ENCODE peak calls at places on chromosomes 11 and 22, in four cellular contexts. F, B, I and M are unnamed samples. For H3K36me3, the result is how much of the 10 kb centered on the place peaks cover.

GRCh38 chr11:69844396-69844795 is 25.2 kb upstream of the FGF3 start:
- DNase-seq in F (no peak), B (no peak), I (no peak), M (no peak)

GRCh38 chr22:27494821-27495220 is 306.7 kb downstream of the MN1 start:
- DNase-seq in F (no peak), B (no peak), I (no peak), M (peak)

GRCh38 chr11:117498791-117499190 is 171.1 kb downstream of the CEP164 start:
- DNase-seq in F (no peak), B (no peak), I (no peak), M (no peak)

GRCh38 chr11:78768947-78769346 is 194.3 kb upstream of the NARS2 start:
- DNase-seq in F (no peak), B (peak), I (no peak), M (no peak)

GRCh38 chr11:85316967-85317366 is 310.2 kb downstream of the DLG2 start:
- DNase-seq in F (no peak), B (no peak), I (no peak), M (no peak)

GRCh38 chr11:15688351-15688792 is 573.6 kb downstream of the INSC start:
- DNase-seq in F (no peak), B (peak), I (peak), M (no peak)

GRCh38 chr22:47132428-47132825 is 370.0 kb downstream of the TBC1D22A start:
- DNase-seq in F (no peak), B (no peak), I (no peak), M (no peak)

GRCh38 chr11:44403587-44404322 is 93.8 kb upstream of the ALX4 start:
- DNase-seq in F (no peak), B (no peak), I (no peak), M (no peak)

GRCh38 chr11:68904458-68904847 is 762 bp downstream of the IGHMBP2 start:
- DNase-seq in F (peak), B (no peak), I (no peak), M (peak)

GRCh38 chr11:125055107-125055715 is 7.9 kb upstream of the SLC37A2 start:
- DNase-seq in F (no peak), B (no peak), I (no peak), M (no peak)

GRCh38 chr11:102806296-102806695 is 8.3 kb upstream of the MMP1 start:
- DNase-seq in F (no peak), B (peak), I (no peak), M (no peak)

GRCh38 chr11:12642040-12642439 is 32.2 kb upstream of the TEAD1 start:
- DNase-seq in F (no peak), B (peak), I (peak), M (no peak)

GRCh38 chr11:67252831-67253239 is 13.4 kb upstream of the GRK2 start:
- DNase-seq in F (no peak), B (peak), I (peak), M (no peak)

GRCh38 chr11:121762820-121763219 is 310.1 kb upstream of the SORL1-AS1 start:
- DNase-seq in F (no peak), B (peak), I (no peak), M (no peak)

GRCh38 chr11:17379383-17380180 is 8.9 kb downstream of the KCNJ11 start:
- DNase-seq in F (no peak), B (no peak), I (no peak), M (no peak)

GRCh38 chr22:35630387-35630793 is 13.3 kb upstream of the MB start:
- DNase-seq in F (peak), B (peak), I (peak), M (no peak)

GRCh38 chr11:58562375-58562800 is 13.3 kb downstream of the LPXN start:
- DNase-seq in F (no peak), B (no peak), I (no peak), M (no peak)

GRCh38 chr22:46043816-46044717 is 67.1 kb upstream of the WNT7B start:
- DNase-seq in F (no peak), B (no peak), I (no peak), M (no peak)

GRCh38 chr22:44403930-44404329 is 91.2 kb upstream of the SHISAL1 start:
- DNase-seq in F (no peak), B (no peak), I (no peak), M (no peak)

GRCh38 chr22:49503321-49503720 is 324.4 kb downstream of the BRD1 start:
- DNase-seq in F (no peak), B (no peak), I (no peak), M (no peak)

GRCh38 chr11:65546217-65546958 is 11.8 kb downstream of the LTBP3 start:
- DNase-seq in F (peak), B (no peak), I (peak), M (peak)

GRCh38 chr11:68727783-68728182 is 23.5 kb downstream of the TESMIN start:
- DNase-seq in F (no peak), B (peak), I (no peak), M (no peak)

GRCh38 chr11:9765320-9766101 is 101.6 kb downstream of the SWAP70 start:
- DNase-seq in F (no peak), B (peak), I (peak), M (no peak)

GRCh38 chr11:126163074-126163700 is 48.3 kb downstream of the RPUSD4 start:
- DNase-seq in F (no peak), B (peak), I (peak), M (peak)

GRCh38 chr11:118572914-118573550 is 823 bp downstream of the ARCN1 start:
- DNase-seq in F (peak), B (peak), I (peak), M (peak)

GRCh38 chr11:128318856-128319474 is 268.4 kb downstream of the ETS1 start:
- DNase-seq in F (no peak), B (peak), I (no peak), M (no peak)
- H3K36me3 ChIP-seq in F (under half), B (under half), I (under half), M (under half)

DNA sequence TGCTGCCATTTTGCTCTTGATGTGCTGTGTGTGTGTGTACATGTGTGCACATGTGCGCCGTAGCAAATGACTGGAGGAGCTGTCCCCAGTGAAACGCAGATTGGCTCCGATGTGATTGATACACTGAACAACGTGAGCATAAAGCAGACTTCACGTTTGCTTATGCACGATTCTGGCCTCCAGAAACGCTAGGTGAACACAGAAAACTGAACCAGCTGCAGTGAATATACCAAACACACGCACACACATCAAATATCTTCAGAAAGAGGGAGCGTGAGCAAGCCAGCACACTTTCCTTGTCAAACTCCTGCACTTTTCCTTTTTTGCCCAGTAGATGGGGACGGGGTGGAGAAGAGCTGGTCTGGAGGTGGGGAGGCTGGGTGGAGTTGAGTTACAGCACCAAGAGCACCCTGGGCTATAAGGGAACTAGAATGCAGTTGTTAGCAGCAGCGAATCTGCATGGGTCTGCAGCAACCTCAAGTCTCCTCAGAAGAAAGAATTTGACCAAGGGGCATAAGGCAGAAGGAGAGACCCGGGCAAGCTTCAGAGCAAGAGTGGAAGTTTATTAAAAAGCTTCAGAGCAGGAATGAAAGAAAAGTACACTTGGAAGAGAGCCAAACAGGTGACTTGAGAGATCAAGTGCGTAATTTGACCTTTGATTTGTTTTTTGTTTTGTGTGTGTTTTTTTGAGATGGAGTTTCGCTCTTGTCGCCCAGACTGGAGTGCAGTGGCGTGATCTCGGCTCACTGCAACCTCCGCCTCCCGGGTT is 77.8 kb upstream of the CADM1 start:
- DNase-seq in F (no peak), B (peak), I (no peak), M (no peak)
- H2AK5ac ChIP-seq in F (peak), B (no peak), I (no peak), M (no peak)

DNA sequence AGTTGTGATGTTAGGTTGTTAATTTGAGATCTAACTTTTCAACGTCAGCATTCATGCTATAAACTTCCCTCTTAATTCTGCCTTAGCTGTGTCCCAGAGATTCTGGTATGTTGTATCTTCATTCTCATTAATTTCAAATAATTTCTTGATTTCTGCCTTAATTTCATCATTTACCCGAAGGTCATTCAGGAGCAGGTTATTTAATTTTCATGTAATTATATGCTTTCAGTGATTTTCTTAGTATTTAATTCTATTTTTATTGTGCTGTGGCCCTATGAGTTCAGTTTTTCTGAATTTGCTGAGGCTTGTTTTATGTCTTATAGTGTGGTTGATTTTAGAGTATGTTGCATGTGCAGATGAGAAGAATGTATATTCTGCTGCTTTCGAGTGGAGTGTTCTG is 28.9 kb downstream of the PI4KA start:
- DNase-seq in F (no peak), B (no peak), I (no peak), M (no peak)
- H3K36me3 ChIP-seq in F (under half), B (under half), I (half or more), M (under half)

GRCh38 chr22:25383278-25383820 is 163.9 kb downstream of the CRYBB2 start:
- DNase-seq in F (no peak), B (no peak), I (no peak), M (no peak)
- H2AK5ac ChIP-seq in F (no peak), B (no peak), I (no peak), M (peak)

GRCh38 chr11:130144129-130144528 is 15.5 kb upstream of the ST14 start:
- DNase-seq in F (no peak), B (no peak), I (no peak), M (no peak)

GRCh38 chr11:130145975-130146776 is 13.4 kb upstream of the ST14 start:
- DNase-seq in F (peak), B (no peak), I (no peak), M (no peak)

GRCh38 chr11:130146797-130147196 is 12.8 kb upstream of the ST14 start:
- DNase-seq in F (peak), B (no peak), I (no peak), M (no peak)

GRCh38 chr11:130144721-130145327 is 14.8 kb upstream of the ST14 start:
- DNase-seq in F (no peak), B (peak), I (peak), M (no peak)

GRCh38 chr11:130145328-130145812 is 14.2 kb upstream of the ST14 start:
- DNase-seq in F (no peak), B (no peak), I (no peak), M (no peak)
- H3K36me3 ChIP-seq in F (under half), B (under half), I (half or more), M (under half)

DNA sequence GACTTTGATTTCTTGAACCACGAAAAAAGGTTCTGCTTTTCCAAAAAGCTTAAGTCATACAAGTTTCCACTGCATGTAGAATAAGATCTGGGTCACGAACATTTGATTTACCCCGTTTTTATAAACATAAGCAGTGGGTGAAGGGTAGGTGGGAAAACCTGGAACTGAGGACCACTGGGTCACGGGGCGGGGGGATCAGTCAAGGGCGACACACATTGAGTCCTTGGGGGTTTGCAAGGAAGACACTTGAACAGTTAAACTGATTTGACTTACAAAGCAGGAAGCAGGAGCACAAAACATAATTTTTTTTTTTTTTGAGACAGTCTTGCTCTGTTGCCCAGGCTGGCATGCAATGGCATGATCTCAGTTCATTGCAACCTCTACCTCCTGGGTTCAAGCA is 10.9 kb downstream of the FADS3 start:
- DNase-seq in F (no peak), B (no peak), I (no peak), M (no peak)
- H2AK5ac ChIP-seq in F (no peak), B (no peak), I (no peak), M (no peak)